ENCODE peak calls at places on chromosome 17, in seven cellular contexts. I, E, H, P, Q, C and X are unnamed samples. For H3K36me3 and H3K4me1, the result is how much of the 10 kb centered on the place peaks cover.

GRCh38 chr17:13538841-13539411 is 62.8 kb downstream of the HS3ST3A1 start:
- DNase-seq in E (no peak), P (no peak), C (no peak), Q (no peak), I (no peak), H (no peak), X (no peak)

GRCh38 chr17:164536-165235 is 16.8 kb downstream of the DOC2B start:
- DNase-seq in H (peak), C (no peak), I (peak), E (peak), P (peak), Q (no peak), X (peak)

GRCh38 chr17:49450735-49451134 is 36.1 kb upstream of the PHB1 start:
- DNase-seq in C (no peak), E (no peak), H (peak), Q (no peak), P (no peak), I (no peak), X (no peak)

GRCh38 chr17:3557768-3558583 is at the start of gene TRPV3:
- DNase-seq in I (no peak), E (no peak), H (peak), P (no peak), Q (peak), C (peak), X (peak)

GRCh38 chr17:29257756-29258155 is 11.1 kb downstream of the CRYBA1 start:
- DNase-seq in P (no peak), E (no peak), H (peak), I (no peak), Q (no peak), C (no peak), X (no peak)

GRCh38 chr17:67466251-67466650 is 89.2 kb downstream of the PITPNC1 start:
- DNase-seq in P (no peak), H (no peak), E (no peak), I (no peak), Q (no peak), C (no peak), X (no peak)

GRCh38 chr17:7448461-7448860 is 3.6 kb downstream of the CHRNB1 start:
- DNase-seq in P (no peak), Q (no peak), H (no peak), C (no peak), I (no peak), E (no peak), X (no peak)

GRCh38 chr17:79019631-79020584 is 4.1 kb upstream of the C1QTNF1 start:
- DNase-seq in I (peak), Q (no peak), E (peak), C (peak), P (peak), H (peak), X (peak)

GRCh38 chr17:76866774-76867577 is 1.2 kb upstream of the MGAT5B start:
- DNase-seq in Q (no peak), I (no peak), C (no peak), H (peak), P (no peak), E (peak), X (no peak)

GRCh38 chr17:28948873-28949184 is 2.5 kb downstream of the PHF12 start:
- DNase-seq in Q (no peak), E (peak), I (no peak), H (no peak), P (peak), C (no peak), X (no peak)

GRCh38 chr17:12667299-12667958 is 1.7 kb downstream of the MYOCD start:
- DNase-seq in P (peak), I (no peak), C (no peak), H (no peak), Q (no peak), E (peak), X (no peak)

GRCh38 chr17:31251618-31252328 is 45.3 kb downstream of the OMG start:
- DNase-seq in I (no peak), Q (no peak), P (no peak), E (no peak), C (no peak), H (no peak), X (no peak)

GRCh38 chr17:49223517-49224197 is 6.9 kb downstream of the PHOSPHO1 start:
- DNase-seq in H (no peak), Q (no peak), E (peak), C (peak), I (no peak), P (peak), X (peak)

GRCh38 chr17:27339836-27340550 is 46.1 kb downstream of the WSB1 start:
- DNase-seq in P (no peak), C (no peak), H (peak), E (peak), Q (no peak), I (no peak), X (peak)

GRCh38 chr17:7982171-7982570 is 20.2 kb upstream of the GUCY2D start:
- DNase-seq in I (no peak), C (no peak), Q (no peak), P (no peak), E (no peak), H (peak), X (no peak)

DNA sequence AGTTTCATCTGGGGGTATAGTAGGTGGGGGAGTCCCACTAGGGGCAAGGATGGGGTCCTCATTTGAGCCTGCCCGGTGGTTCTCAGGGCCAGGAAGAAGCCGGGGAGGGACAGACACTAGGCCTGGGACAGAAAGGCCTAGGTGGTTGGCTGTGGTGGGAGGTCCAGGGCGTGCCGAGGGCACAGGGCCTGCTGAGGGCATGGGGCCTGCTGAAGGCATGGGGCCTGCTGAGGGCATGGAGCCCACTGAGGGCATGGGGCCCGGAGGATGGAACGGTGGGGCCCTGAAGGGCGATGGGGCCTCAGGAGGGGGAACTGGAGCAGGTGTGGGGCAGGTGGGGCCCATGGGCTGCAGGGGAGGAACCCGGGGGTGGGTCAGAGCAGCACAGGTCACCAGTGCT is 31.2 kb downstream of the PELP1 start:
- DNase-seq in I (no peak), H (no peak), Q (no peak), P (no peak), C (no peak), E (no peak), X (no peak)
- H3K36me3 ChIP-seq in I (half or more), H (under half), Q (half or more), P (under half), C (half or more), E (under half), X (half or more)

DNA sequence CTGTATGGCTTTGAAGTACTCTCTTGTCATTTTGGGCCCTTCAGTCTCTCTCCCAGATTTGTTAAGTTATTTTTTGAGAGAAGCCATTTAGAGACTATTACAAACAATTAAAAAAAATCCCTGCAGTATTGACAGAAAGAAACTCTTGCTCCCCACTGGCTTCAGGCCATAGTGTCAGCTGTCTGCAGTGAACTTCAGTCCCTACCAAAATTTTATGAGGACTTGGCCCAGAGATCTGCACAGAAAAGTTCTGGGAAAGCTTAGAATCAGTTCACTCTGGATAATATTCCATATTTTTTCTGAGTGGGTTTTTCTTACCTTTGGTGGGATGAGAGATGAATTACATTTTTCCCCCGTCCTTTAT is 30.9 kb upstream of the SUPT4H1 start:
- DNase-seq in E (no peak), H (no peak), I (no peak), Q (no peak), P (no peak), C (no peak), X (no peak)
- H3K4me1 ChIP-seq in E (under half), H (under half), I (under half), Q (under half), P (under half), C (under half), X (under half)

GRCh38 chr17:81365601-81366585 is 29.4 kb upstream of the BAHCC1 start:
- DNase-seq in E (no peak), Q (no peak), P (no peak), H (peak), I (peak), C (peak), X (no peak)
- H3K4me3 ChIP-seq in E (no peak), Q (peak), P (no peak), H (peak), I (peak), C (no peak), X (no peak)

GRCh38 chr17:20127660-20128413 is 118.7 kb downstream of the SPECC1 start:
- DNase-seq in P (no peak), C (no peak), E (no peak), H (peak), Q (no peak), I (no peak), X (no peak)

GRCh38 chr17:20122236-20122879 is 113.2 kb downstream of the SPECC1 start:
- DNase-seq in C (no peak), Q (no peak), E (no peak), I (no peak), P (no peak), H (no peak), X (no peak)

GRCh38 chr17:20123209-20123608 is 114.0 kb downstream of the SPECC1 start:
- DNase-seq in I (no peak), H (no peak), C (no peak), E (no peak), P (no peak), Q (no peak), X (no peak)

GRCh38 chr17:20121359-20122235 is 112.4 kb downstream of the SPECC1 start:
- DNase-seq in P (peak), C (peak), Q (no peak), E (peak), H (peak), I (peak), X (peak)

DNA sequence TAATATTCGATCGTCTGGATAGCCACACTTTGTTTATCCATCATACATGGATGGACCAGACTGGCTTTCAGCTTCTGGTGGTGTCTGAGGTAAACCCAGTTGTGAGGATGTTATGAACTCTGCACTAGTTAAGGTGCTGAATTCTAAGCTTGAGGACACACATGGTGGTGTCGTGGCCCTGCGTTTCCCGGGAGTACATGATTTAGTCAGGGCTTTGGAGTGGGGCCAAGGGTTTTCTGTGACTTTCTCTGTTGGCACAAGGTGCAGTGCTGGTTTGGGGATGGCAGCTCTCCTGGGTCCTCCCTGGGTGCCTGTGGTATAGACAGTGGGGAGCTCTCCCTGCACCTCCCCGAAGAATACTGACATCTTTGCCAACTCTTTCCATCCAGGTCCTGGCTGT is 116.6 kb downstream of the SPECC1 start:
- DNase-seq in H (no peak), C (no peak), Q (no peak), P (no peak), I (no peak), E (no peak), X (no peak)
- H3K36me3 ChIP-seq in H (under half), C (under half), Q (under half), P (under half), I (under half), E (under half), X (under half)

GRCh38 chr17:1643999-1644492 is 1.5 kb downstream of the SCARF1 start:
- DNase-seq in P (no peak), H (no peak), C (no peak), Q (no peak), I (no peak), E (no peak), X (no peak)
- H3K4me1 ChIP-seq in P (under half), H (under half), C (half or more), Q (half or more), I (under half), E (under half), X (under half)

GRCh38 chr17:39737331-39737760 is 392 bp upstream of the GRB7 start:
- DNase-seq in C (peak), P (no peak), Q (no peak), E (no peak), H (no peak), I (no peak), X (no peak)
- H3K4me3 ChIP-seq in C (no peak), P (peak), Q (peak), E (no peak), H (peak), I (no peak), X (no peak)

GRCh38 chr17:59124665-59125064 is 18.0 kb upstream of the TRIM37 start:
- DNase-seq in I (no peak), P (no peak), C (no peak), E (no peak), Q (no peak), H (no peak), X (no peak)
- H3K36me3 ChIP-seq in I (under half), P (under half), C (under half), E (under half), Q (under half), H (under half), X (under half)